ENCODE peak calls at places on chromosomes 4 and X, in four cellular contexts. One of them, this sample, is unnamed. For H3K36me3, the result is how much of the 10 kb centered on the place peaks cover.

GRCh38 chr4:153067376-153067775 is 131.3 kb downstream of the FHDC1 start:
- DNase-seq in pancreas: no peak
- DNase-seq in SJSA1: no peak
- DNase-seq in MM.1S: no peak
- DNase-seq in this sample: no peak

GRCh38 chr4:47930971-47931804 is 16.8 kb upstream of the NFXL1 start:
- DNase-seq in pancreas: no peak
- DNase-seq in SJSA1: no peak
- DNase-seq in MM.1S: no peak
- DNase-seq in this sample: no peak

GRCh38 chr4:7103599-7104365 is 35.9 kb upstream of the GRPEL1 start:
- DNase-seq in pancreas: peak
- DNase-seq in SJSA1: no peak
- DNase-seq in MM.1S: no peak
- DNase-seq in this sample: peak

GRCh38 chr4:148730766-148731165 is 288.6 kb upstream of the NR3C2 start:
- DNase-seq in pancreas: no peak
- DNase-seq in SJSA1: no peak
- DNase-seq in MM.1S: no peak
- DNase-seq in this sample: no peak

GRCh38 chr4:99886146-99886545 is 8.1 kb downstream of the LAMTOR3 start:
- DNase-seq in pancreas: no peak
- DNase-seq in SJSA1: peak
- DNase-seq in MM.1S: no peak
- DNase-seq in this sample: no peak

GRCh38 chr4:121484633-121485032 is 103.8 kb upstream of the QRFPR start:
- DNase-seq in pancreas: no peak
- DNase-seq in SJSA1: no peak
- DNase-seq in MM.1S: peak
- DNase-seq in this sample: peak

GRCh38 chr4:140755811-140756291 is 334 bp downstream of the TBC1D9 start:
- DNase-seq in pancreas: peak
- DNase-seq in SJSA1: peak
- DNase-seq in MM.1S: peak
- DNase-seq in this sample: peak

GRCh38 chr4:53653484-53654053 is 62.3 kb upstream of the LNX1 start:
- DNase-seq in pancreas: peak
- DNase-seq in SJSA1: no peak
- DNase-seq in MM.1S: no peak
- DNase-seq in this sample: no peak

GRCh38 chrX:55867254-55867653 is 149.7 kb downstream of the RRAGB start:
- DNase-seq in pancreas: no peak
- DNase-seq in SJSA1: no peak
- DNase-seq in MM.1S: peak
- DNase-seq in this sample: no peak

GRCh38 chr4:6011686-6012085 is 6.5 kb downstream of the C4orf50 start:
- DNase-seq in pancreas: peak
- DNase-seq in SJSA1: no peak
- DNase-seq in MM.1S: no peak
- DNase-seq in this sample: no peak

GRCh38 chr4:70577220-70577927 is 14.7 kb upstream of the AMBN start:
- DNase-seq in pancreas: no peak
- DNase-seq in SJSA1: no peak
- DNase-seq in MM.1S: no peak
- DNase-seq in this sample: no peak

GRCh38 chrX:25020391-25021131 is 4.8 kb upstream of the ARX start:
- DNase-seq in pancreas: no peak
- DNase-seq in SJSA1: no peak
- DNase-seq in MM.1S: peak
- DNase-seq in this sample: no peak

GRCh38 chrX:73478961-73479360 is 32.1 kb downstream of the CDX4 start:
- DNase-seq in pancreas: no peak
- DNase-seq in SJSA1: no peak
- DNase-seq in MM.1S: peak
- DNase-seq in this sample: no peak

GRCh38 chr4:107863850-107864371 is 39.2 kb downstream of the SGMS2 start:
- DNase-seq in pancreas: no peak
- DNase-seq in SJSA1: peak
- DNase-seq in MM.1S: no peak
- DNase-seq in this sample: peak

GRCh38 chr4:13368262-13368661 is 115.9 kb downstream of the RAB28 start:
- DNase-seq in pancreas: no peak
- DNase-seq in SJSA1: peak
- DNase-seq in MM.1S: no peak
- DNase-seq in this sample: no peak

GRCh38 chrX:46574337-46574940 is 874 bp downstream of the CHST7 start:
- DNase-seq in pancreas: peak
- DNase-seq in SJSA1: peak
- DNase-seq in MM.1S: peak
- DNase-seq in this sample: peak

GRCh38 chrX:69362889-69363288 is 141.2 kb upstream of the NALF2 start:
- DNase-seq in pancreas: no peak
- DNase-seq in SJSA1: no peak
- DNase-seq in MM.1S: no peak
- DNase-seq in this sample: no peak

GRCh38 chrX:1323315-1323714 is 13.3 kb upstream of the IL3RA start:
- DNase-seq in pancreas: no peak
- DNase-seq in SJSA1: no peak
- DNase-seq in MM.1S: peak
- DNase-seq in this sample: no peak

DNA sequence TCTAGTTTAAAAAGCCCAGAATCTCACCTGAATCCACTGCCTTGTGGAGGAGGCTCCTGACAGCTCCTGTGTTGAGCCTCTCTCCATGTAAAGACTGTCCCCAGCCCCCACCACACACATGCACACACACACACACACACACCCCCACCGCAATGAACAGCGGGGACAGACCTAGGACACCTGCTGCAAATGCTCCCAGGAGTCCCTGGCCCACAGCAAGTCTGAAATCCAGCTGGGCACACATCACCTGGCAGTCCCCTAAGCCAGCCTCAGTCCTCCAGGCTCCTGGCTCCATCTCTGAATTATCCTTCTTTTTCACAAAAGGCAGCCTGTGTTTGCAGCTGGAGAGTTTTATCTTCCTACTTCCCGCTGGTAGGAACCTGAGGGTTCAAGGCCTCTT is 6.6 kb upstream of the FAM53A start:
- DNase-seq in pancreas: no peak
- DNase-seq in SJSA1: no peak
- DNase-seq in MM.1S: no peak
- DNase-seq in this sample: no peak
- H3K36me3 ChIP-seq in pancreas: under half
- H3K36me3 ChIP-seq in SJSA1: under half
- H3K36me3 ChIP-seq in MM.1S: under half
- H3K36me3 ChIP-seq in this sample: under half

GRCh38 chr4:57109847-57110634 is at the start of gene IGFBP7:
- DNase-seq in pancreas: peak
- DNase-seq in SJSA1: peak
- DNase-seq in MM.1S: peak
- DNase-seq in this sample: peak

GRCh38 chr4:57110635-57111546 is 706 bp upstream of the IGFBP7 start:
- DNase-seq in pancreas: no peak
- DNase-seq in SJSA1: peak
- DNase-seq in MM.1S: peak
- DNase-seq in this sample: peak

GRCh38 chr4:57104706-57105560 is 5.3 kb downstream of the IGFBP7 start:
- DNase-seq in pancreas: no peak
- DNase-seq in SJSA1: no peak
- DNase-seq in MM.1S: no peak
- DNase-seq in this sample: no peak

GRCh38 chr4:57113870-57114269 is 3.7 kb upstream of the IGFBP7 start:
- DNase-seq in pancreas: no peak
- DNase-seq in SJSA1: no peak
- DNase-seq in MM.1S: no peak
- DNase-seq in this sample: no peak

DNA sequence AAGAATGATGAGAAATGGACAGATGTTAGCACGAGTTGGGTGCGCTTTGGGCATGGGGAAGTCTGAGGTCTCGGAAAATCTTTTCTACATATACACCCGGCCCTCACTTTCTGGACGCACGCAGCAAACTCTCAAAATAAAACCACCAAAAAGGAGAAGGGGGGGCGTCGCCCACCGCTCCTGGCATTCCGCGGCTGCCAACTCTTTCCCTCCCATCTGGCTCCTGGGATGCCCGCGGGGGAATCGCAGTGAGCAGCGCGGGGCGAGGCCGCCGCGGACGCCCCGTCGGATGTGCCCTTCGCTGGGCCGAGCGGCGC is 697 bp downstream of the IGFBP7 start:
- DNase-seq in pancreas: no peak
- DNase-seq in SJSA1: peak
- DNase-seq in MM.1S: no peak
- DNase-seq in this sample: no peak
- H3K4me3 ChIP-seq in pancreas: peak
- H3K4me3 ChIP-seq in SJSA1: peak
- H3K4me3 ChIP-seq in MM.1S: peak
- H3K4me3 ChIP-seq in this sample: peak

GRCh38 chr4:3136454-3136853 is 62.0 kb downstream of the HTT start:
- DNase-seq in pancreas: no peak
- DNase-seq in SJSA1: no peak
- DNase-seq in MM.1S: no peak
- DNase-seq in this sample: no peak

GRCh38 chr4:3130826-3131225 is 56.3 kb downstream of the HTT start:
- DNase-seq in pancreas: no peak
- DNase-seq in SJSA1: no peak
- DNase-seq in MM.1S: no peak
- DNase-seq in this sample: no peak

GRCh38 chr4:3135155-3136011 is 60.9 kb downstream of the HTT start:
- DNase-seq in pancreas: no peak
- DNase-seq in SJSA1: no peak
- DNase-seq in MM.1S: peak
- DNase-seq in this sample: no peak

GRCh38 chr4:3137908-3138307 is 63.4 kb downstream of the HTT start:
- DNase-seq in pancreas: no peak
- DNase-seq in SJSA1: no peak
- DNase-seq in MM.1S: no peak
- DNase-seq in this sample: no peak

GRCh38 chr4:3134201-3134600 is 59.7 kb downstream of the HTT start:
- DNase-seq in pancreas: no peak
- DNase-seq in SJSA1: no peak
- DNase-seq in MM.1S: no peak
- DNase-seq in this sample: no peak
- H3K36me3 ChIP-seq in pancreas: under half
- H3K36me3 ChIP-seq in SJSA1: under half
- H3K36me3 ChIP-seq in MM.1S: under half
- H3K36me3 ChIP-seq in this sample: half or more

GRCh38 chr4:88215351-88215750 is 56.9 kb upstream of the ABCG2 start:
- DNase-seq in pancreas: no peak
- DNase-seq in SJSA1: no peak
- DNase-seq in MM.1S: no peak
- DNase-seq in this sample: no peak

GRCh38 chr4:88217169-88217568 is 58.7 kb upstream of the ABCG2 start:
- DNase-seq in pancreas: no peak
- DNase-seq in SJSA1: no peak
- DNase-seq in MM.1S: no peak
- DNase-seq in this sample: no peak

GRCh38 chr4:88216395-88216794 is 58.0 kb upstream of the ABCG2 start:
- DNase-seq in pancreas: no peak
- DNase-seq in SJSA1: no peak
- DNase-seq in MM.1S: no peak
- DNase-seq in this sample: no peak

DNA sequence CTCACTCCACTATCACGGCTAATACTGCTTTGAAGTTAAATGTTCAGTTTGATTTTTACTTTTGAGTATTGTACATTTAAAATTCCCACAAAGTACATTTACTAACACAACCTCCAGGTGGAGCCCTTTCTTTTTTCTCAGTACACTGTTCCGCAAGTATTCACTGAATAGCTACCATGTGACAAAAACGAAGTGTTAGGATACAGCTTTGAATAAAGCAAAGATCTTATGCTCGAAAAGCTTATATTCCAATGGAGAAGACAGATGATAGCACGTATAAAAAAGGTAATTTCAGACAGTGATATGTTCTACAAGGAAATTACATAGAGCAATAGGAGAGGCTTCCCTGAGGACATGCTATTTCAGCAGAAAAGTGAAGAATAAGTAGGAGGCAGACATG is 60.7 kb upstream of the ABCG2 start:
- DNase-seq in pancreas: no peak
- DNase-seq in SJSA1: no peak
- DNase-seq in MM.1S: peak
- DNase-seq in this sample: peak
- H3K4me3 ChIP-seq in pancreas: no peak
- H3K4me3 ChIP-seq in SJSA1: no peak
- H3K4me3 ChIP-seq in MM.1S: no peak
- H3K4me3 ChIP-seq in this sample: no peak